ENCODE peak calls at places on chromosomes 5 and 9, in six cellular contexts. T, R, K, N, A and H are unnamed samples.

GRCh38 chr5:63603001-63603400 is 359.2 kb downstream of the HTR1A start:
- DNase-seq in T (no peak), R (no peak), K (no peak), N (no peak), A (no peak), H (no peak)

GRCh38 chr9:26142631-26143030 is 464.4 kb upstream of the TUSC1 start:
- DNase-seq in T (no peak), R (no peak), K (no peak), N (no peak), A (no peak), H (no peak)

GRCh38 chr9:104810421-104811339 is 46.8 kb downstream of the NIPSNAP3B start:
- DNase-seq in T (peak; percentile 51), R (peak; percentile 71), K (peak; percentile 90), N (no peak), A (peak; percentile 22), H (no peak)

GRCh38 chr5:37075399-37075950 is 173.7 kb downstream of the CPLANE1 start:
- DNase-seq in T (no peak), R (peak; percentile 27), K (no peak), N (no peak), A (no peak), H (no peak)

GRCh38 chr5:148913985-148914421 is 87.6 kb downstream of the ADRB2 start:
- DNase-seq in T (peak; percentile 80), R (peak; percentile 99), K (peak; percentile 96), N (peak; percentile 48), A (peak; percentile 71), H (peak; percentile 61)

GRCh38 chr9:78097541-78097940 is 65.9 kb upstream of the GNAQ start:
- DNase-seq in T (no peak), R (no peak), K (no peak), N (no peak), A (no peak), H (no peak)

GRCh38 chr5:122447941-122448340 is 135.9 kb downstream of the SNCAIP start:
- DNase-seq in T (no peak), R (no peak), K (no peak), N (no peak), A (no peak), H (no peak)

GRCh38 chr9:3517377-3518048 is 8.3 kb downstream of the RFX3 start:
- DNase-seq in T (no peak), R (no peak), K (no peak), N (no peak), A (no peak), H (no peak)

GRCh38 chr9:134320195-134320885 is 5.9 kb upstream of the RXRA start:
- DNase-seq in T (no peak), R (no peak), K (no peak), N (no peak), A (peak; percentile 28), H (no peak)

GRCh38 chr9:95182854-95183563 is 134.5 kb downstream of the FANCC start:
- DNase-seq in T (no peak), R (no peak), K (no peak), N (no peak), A (peak; percentile 81), H (peak; percentile 44)

GRCh38 chr5:168654225-168654624 is 75.1 kb upstream of the PANK3 start:
- DNase-seq in T (no peak), R (no peak), K (no peak), N (no peak), A (no peak), H (peak; percentile 5)

GRCh38 chr9:794386-794785 is 47.1 kb upstream of the DMRT1 start:
- DNase-seq in T (peak; percentile 20), R (no peak), K (peak; percentile 33), N (no peak), A (no peak), H (no peak)

GRCh38 chr5:130289132-130290088 is 385.1 kb downstream of the CHSY3 start:
- DNase-seq in T (peak; percentile 86), R (peak; percentile 61), K (peak; percentile 80), N (no peak), A (no peak), H (no peak)

GRCh38 chr5:169914766-169915165 is 65.5 kb downstream of the INSYN2B start:
- DNase-seq in T (peak; percentile 13), R (peak; percentile 51), K (no peak), N (no peak), A (peak; percentile 32), H (no peak)

GRCh38 chr9:130536594-130537215 is 42.7 kb upstream of the FUBP3 start:
- DNase-seq in T (no peak), R (no peak), K (no peak), N (no peak), A (no peak), H (no peak)

GRCh38 chr5:2666081-2666480 is 85.4 kb downstream of the IRX2 start:
- DNase-seq in T (no peak), R (no peak), K (no peak), N (no peak), A (peak; percentile 20), H (no peak)

DNA sequence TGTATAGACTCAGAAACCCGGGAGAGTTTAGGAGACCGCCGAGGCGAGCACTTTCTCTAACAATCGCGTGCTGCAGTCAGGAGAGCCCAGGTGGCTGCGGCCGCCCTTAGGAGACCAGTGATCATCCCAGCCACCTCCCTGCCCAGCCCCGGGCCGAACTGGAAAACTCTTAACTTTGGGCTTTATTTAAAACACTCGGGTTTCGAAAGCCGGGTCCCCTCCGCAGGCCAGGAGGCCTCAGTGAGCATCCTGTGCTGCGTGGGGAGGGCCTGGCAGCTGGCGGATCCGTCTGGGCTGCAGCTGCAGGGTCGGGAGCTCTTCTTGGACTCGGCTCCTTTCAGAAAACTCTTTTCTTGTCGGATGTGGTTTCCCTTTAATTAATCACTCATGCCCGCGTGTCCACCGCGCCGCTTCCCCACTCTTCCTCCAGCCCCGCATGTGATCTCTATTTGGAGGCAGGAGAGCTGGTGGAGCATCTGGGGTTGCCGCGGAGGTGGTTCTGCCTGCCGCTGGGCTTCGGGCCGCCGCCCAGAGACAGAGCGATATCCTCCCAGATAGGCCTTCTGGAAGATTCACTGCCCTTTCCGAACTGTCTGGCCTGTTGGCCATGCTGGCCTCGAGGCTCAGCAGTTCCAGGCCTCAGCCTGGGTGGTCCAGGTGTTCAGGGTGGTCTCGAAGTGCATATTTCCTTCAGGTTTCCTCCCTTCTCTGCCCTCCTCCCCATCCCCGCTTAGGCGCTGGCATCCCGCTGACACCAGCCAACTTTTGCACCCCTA is 59.5 kb downstream of the TMEM174 start:
- DNase-seq in T (no peak), R (peak; percentile 58), K (no peak), N (no peak), A (peak; percentile 55), H (no peak)
- H3K4me3 ChIP-seq in T (no peak overlapping the region), R (no peak overlapping the region), K (no peak overlapping the region), N (no peak overlapping the region), A (peak overlapping the region; percentile 68), H (no peak overlapping the region)

GRCh38 chr9:126682928-126683697 is 69.4 kb downstream of the LMX1B start:
- DNase-seq in T (no peak), R (no peak), K (no peak), N (no peak), A (peak; percentile 40), H (no peak)
- TF ChIP-seq EZH2 in T (no peak), R (peak; percentile 90), K (no peak), N (no peak), A (peak; percentile 63), H (peak; percentile 84)

DNA sequence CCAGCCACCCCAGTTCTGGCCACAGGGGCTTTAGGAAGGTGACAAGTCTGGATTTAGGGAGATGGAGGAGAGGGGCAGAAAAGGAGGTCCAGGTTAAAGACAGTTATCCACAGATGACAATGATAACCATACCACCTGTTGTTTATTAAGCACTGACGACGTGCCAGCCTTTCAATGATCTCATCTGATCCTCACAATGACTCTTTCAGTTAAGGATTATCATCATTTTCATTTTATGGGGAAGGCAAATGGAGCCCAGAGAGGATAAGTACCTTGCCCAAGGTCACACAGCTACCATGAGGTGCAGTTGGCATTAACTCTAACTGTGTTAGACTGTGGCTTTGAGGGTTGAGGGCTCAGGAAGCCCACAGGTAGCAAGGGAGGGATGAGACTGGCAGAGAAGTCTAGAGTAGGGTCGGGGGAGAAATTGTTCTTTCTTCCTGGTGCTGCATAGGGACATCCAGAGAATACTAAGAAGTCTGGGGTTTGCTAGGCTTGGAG is 21.5 kb upstream of the JADE2 start:
- DNase-seq in T (peak; percentile 51), R (peak; percentile 31), K (peak; percentile 16), N (no peak), A (no peak), H (peak; percentile 34)
- H3K4me3 ChIP-seq in T (no peak overlapping the region), R (no peak overlapping the region), K (peak overlapping the region; percentile 11), N (no peak overlapping the region), A (no peak overlapping the region), H (no peak overlapping the region)

DNA sequence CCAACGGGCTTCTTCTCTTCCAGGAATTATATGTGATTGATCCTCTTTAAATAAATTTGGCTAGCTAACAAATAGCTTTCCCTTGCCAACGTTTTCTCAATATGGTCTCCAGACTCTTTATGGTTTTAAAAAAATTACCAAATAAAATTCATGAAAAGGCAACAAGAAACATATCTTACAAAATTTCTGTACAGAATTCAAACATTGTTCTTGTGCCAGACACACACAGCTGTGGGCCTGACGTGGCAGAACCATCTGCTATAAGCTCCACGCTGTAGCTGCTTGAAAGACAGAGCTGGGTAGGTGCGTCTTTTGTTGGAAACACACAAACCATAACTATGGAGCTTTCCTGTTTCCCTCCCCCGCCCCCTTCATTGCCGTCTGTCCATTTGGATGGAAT is 493.0 kb downstream of the ZNF608 start:
- DNase-seq in T (no peak), R (no peak), K (no peak), N (no peak), A (no peak), H (no peak)
- TF ChIP-seq EZH2 in T (no peak), R (no peak), K (no peak), N (no peak), A (no peak), H (no peak)

DNA sequence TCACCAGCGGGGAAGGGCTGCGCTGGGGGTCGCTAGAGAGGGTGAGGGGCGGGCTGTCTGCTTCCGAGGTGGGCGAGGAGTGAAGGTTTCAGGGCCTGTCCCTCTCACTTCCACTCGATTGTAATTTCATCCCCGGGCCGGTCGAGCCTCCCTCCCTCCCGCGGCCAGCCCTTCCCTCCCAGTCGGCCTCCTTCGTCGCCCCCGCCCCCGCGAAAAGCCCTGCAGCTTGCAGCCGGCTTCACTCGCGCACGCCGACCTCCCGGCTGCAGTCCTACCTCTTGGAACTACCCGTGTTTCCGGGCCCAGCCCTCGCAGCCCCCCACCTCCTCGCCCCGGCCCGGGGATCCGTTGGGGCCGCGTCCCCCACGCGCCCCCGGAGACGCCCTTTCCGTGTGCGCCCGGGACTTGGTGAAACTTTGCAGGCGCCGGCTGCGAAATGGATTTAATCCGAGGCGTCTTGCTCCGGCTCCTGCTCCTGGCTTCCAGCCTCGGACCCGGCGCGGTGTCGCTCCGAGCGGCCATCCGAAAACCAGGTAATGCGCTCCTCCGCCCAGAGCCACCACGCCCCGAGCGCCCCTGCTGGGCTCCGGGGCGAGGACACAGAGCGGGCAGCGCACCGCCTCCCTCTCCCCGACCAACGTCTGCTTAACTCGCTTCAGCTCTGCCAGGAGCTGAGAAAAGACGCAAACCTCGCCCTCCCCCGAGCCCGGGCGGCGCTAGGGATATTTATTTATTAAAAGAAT is at the start of gene EGFLAM:
- DNase-seq in T (peak; percentile 4), R (no peak), K (no peak), N (no peak), A (peak; percentile 82), H (peak; percentile 37)
- H3K4me3 ChIP-seq in T (peak within 1 kb of the TSS; percentile 44), R (peak within 1 kb of the TSS; percentile 53), K (peak within 1 kb of the TSS; percentile 52), N (no peak within 1 kb of the TSS), A (peak within 1 kb of the TSS; percentile 91), H (peak within 1 kb of the TSS; percentile 57)